ENCODE peak calls at places on chromosomes 2 and 18, in four cellular contexts. E is PC-3, Y is H7, C is HepG2. D is an unnamed sample.

GRCh38 chr2:184681642-184682321 is 83.5 kb downstream of the ZNF804A start:
- DNase-seq in E (no peak), Y (no peak), C (no peak), D (peak)

GRCh38 chr2:182057002-182057401 is 71.3 kb downstream of the PPP1R1C start:
- DNase-seq in E (no peak), Y (no peak), C (no peak), D (no peak)

GRCh38 chr2:174692256-174692830 is 71.9 kb downstream of the CHRNA1 start:
- DNase-seq in E (no peak), Y (no peak), C (no peak), D (no peak)

GRCh38 chr2:38610851-38611801 is 8.4 kb upstream of the HNRNPLL start:
- DNase-seq in E (peak), Y (no peak), C (peak), D (no peak)

GRCh38 chr18:3511980-3512379 is 62.0 kb downstream of the TGIF1 start:
- DNase-seq in E (peak), Y (no peak), C (no peak), D (no peak)

GRCh38 chr2:263774-264492 is at the start of gene SH3YL1:
- DNase-seq in E (peak), Y (peak), C (no peak), D (peak)

GRCh38 chr2:31511376-31511775 is 69.4 kb downstream of the SRD5A2 start:
- DNase-seq in E (no peak), Y (no peak), C (no peak), D (no peak)

GRCh38 chr2:112709703-112710102 is 11.1 kb upstream of the NT5DC4 start:
- DNase-seq in E (no peak), Y (no peak), C (no peak), D (no peak)

GRCh38 chr2:170696006-170696405 is 19.1 kb upstream of the SP5 start:
- DNase-seq in E (no peak), Y (no peak), C (no peak), D (peak)

GRCh38 chr2:88227446-88227845 is 57.3 kb downstream of the THNSL2 start:
- DNase-seq in E (no peak), Y (no peak), C (no peak), D (no peak)

GRCh38 chr2:127537644-127538043 is 2.2 kb downstream of the MYO7B start:
- DNase-seq in E (no peak), Y (no peak), C (no peak), D (no peak)

GRCh38 chr18:45186832-45187231 is 428.4 kb upstream of the SLC14A2 start:
- DNase-seq in E (no peak), Y (no peak), C (no peak), D (no peak)

GRCh38 chr2:118832071-118832790 is 15.2 kb downstream of the EN1 start:
- DNase-seq in E (no peak), Y (no peak), C (no peak), D (no peak)

GRCh38 chr2:226701052-226701451 is 98.6 kb downstream of the IRS1 start:
- DNase-seq in E (no peak), Y (no peak), C (no peak), D (no peak)

GRCh38 chr2:159605441-159606178 is 10.7 kb downstream of the BAZ2B start:
- DNase-seq in E (no peak), Y (no peak), C (no peak), D (no peak)

GRCh38 chr2:23127465-23127864 is 257.5 kb upstream of the KLHL29 start:
- DNase-seq in E (no peak), Y (no peak), C (peak), D (no peak)

GRCh38 chr2:40364143-40364903 is 87.6 kb downstream of the SLC8A1 start:
- DNase-seq in E (peak), Y (no peak), C (no peak), D (no peak)

GRCh38 chr18:32478818-32479217 is 8.1 kb upstream of the GAREM1 start:
- DNase-seq in E (no peak), Y (no peak), C (no peak), D (no peak)

GRCh38 chr2:146678516-146678915 is 1166.3 kb upstream of the ACVR2A start:
- DNase-seq in E (no peak), Y (no peak), C (no peak), D (no peak)

GRCh38 chr2:84969511-84970265 is 1.3 kb upstream of the KCMF1 start:
- DNase-seq in E (peak), Y (no peak), C (no peak), D (no peak)

GRCh38 chr2:167827352-167828097 is 419.9 kb downstream of the STK39 start:
- DNase-seq in E (no peak), Y (no peak), C (peak), D (no peak)

GRCh38 chr2:1894578-1894977 is 150.3 kb upstream of the PXDN start:
- DNase-seq in E (no peak), Y (no peak), C (no peak), D (no peak)

GRCh38 chr2:85307527-85307897 is 20.3 kb downstream of the TGOLN2 start:
- DNase-seq in E (no peak), Y (no peak), C (no peak), D (no peak)

GRCh38 chr2:235605999-235606715 is 112.3 kb downstream of the AGAP1 start:
- DNase-seq in E (no peak), Y (peak), C (no peak), D (no peak)
- H3K4me3 ChIP-seq in E (no peak), Y (no peak), C (no peak), D (no peak)

DNA sequence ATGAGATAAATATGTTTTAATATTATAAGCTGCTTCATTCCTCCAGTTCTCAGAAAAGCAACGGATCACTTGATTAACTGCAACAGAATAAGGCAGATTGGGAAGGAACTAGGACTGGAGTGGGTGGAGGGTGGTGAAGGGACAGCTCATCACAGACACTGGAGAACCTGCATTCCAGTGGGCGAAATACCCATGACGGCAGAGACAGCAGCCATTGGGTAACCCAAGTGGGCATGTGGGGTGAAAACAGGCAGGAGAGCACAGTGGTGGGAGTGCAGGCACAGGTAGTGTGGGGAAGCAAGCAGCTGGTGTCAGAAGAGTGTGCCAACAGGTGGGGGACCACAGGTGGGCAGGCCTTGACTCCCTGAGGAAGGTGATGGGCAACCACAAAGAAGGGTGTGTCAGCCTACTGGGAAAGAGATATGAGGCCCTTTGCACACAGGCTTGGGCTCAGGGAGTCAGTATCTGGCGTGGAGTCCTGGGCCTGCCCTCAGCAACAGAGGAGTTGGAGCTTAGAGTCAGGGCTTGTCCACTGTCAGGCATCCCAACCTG is 27.2 kb downstream of the DPYSL5 start:
- DNase-seq in E (no peak), Y (no peak), C (no peak), D (no peak)
- H3K4me3 ChIP-seq in E (no peak), Y (no peak), C (no peak), D (no peak)

GRCh38 chr2:62307469-62308389 is 111.8 kb downstream of the B3GNT2 start:
- DNase-seq in E (peak), Y (no peak), C (no peak), D (peak)

GRCh38 chr2:62309081-62309464 is 113.2 kb downstream of the B3GNT2 start:
- DNase-seq in E (no peak), Y (no peak), C (no peak), D (no peak)

GRCh38 chr2:62306751-62307468 is 111.0 kb downstream of the B3GNT2 start:
- DNase-seq in E (peak), Y (no peak), C (no peak), D (peak)

GRCh38 chr2:62305421-62306176 is 109.7 kb downstream of the B3GNT2 start:
- DNase-seq in E (no peak), Y (no peak), C (no peak), D (no peak)

DNA sequence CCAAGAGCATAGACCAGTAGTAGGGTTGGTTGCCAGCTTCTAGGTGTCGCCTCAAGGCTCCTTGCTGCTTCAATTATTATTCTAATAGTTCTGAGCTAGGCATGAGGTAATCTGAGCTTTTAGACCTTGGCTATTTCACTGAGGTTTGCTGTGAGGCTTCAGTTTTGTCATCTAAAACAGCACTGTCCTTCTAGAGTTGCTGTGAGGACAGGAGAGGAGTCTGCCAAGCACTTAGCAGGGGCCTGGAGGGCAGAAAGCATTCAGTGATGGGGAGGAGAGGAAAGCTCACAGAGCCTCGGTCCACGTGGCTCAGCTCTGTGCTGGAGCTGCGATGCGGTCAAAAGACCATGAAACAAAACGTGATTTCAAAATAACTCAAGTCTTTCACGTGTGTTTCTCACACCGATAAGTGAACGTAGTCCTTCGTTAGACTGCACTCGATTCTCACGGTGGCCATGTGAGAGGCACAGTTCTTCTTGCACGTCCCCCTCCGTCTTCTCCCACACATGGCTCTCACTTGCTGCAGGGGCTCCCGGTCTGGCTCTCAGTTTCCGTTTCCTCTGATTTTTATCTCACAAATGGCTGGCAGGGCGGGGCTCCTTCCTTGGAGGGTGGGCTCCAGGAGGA is 113.7 kb downstream of the B3GNT2 start:
- DNase-seq in E (no peak), Y (peak), C (no peak), D (no peak)
- H3K4me3 ChIP-seq in E (no peak), Y (no peak), C (no peak), D (no peak)

GRCh38 chr2:217729426-217730058 is 273.3 kb downstream of the TNS1 start:
- DNase-seq in E (no peak), Y (no peak), C (no peak), D (no peak)
- H3K4me3 ChIP-seq in E (no peak), Y (no peak), C (no peak), D (no peak)

GRCh38 chr18:11150271-11150615 is 874 bp upstream of the PIEZO2 start:
- DNase-seq in E (no peak), Y (peak), C (no peak), D (no peak)

GRCh38 chr18:11147962-11148654 is 1.3 kb downstream of the PIEZO2 start:
- DNase-seq in E (no peak), Y (peak), C (no peak), D (peak)

GRCh38 chr18:11147371-11147860 is 2.0 kb downstream of the PIEZO2 start:
- DNase-seq in E (no peak), Y (peak), C (no peak), D (no peak)

GRCh38 chr18:11149441-11150270 is at the start of gene PIEZO2:
- DNase-seq in E (no peak), Y (peak), C (peak), D (peak)

DNA sequence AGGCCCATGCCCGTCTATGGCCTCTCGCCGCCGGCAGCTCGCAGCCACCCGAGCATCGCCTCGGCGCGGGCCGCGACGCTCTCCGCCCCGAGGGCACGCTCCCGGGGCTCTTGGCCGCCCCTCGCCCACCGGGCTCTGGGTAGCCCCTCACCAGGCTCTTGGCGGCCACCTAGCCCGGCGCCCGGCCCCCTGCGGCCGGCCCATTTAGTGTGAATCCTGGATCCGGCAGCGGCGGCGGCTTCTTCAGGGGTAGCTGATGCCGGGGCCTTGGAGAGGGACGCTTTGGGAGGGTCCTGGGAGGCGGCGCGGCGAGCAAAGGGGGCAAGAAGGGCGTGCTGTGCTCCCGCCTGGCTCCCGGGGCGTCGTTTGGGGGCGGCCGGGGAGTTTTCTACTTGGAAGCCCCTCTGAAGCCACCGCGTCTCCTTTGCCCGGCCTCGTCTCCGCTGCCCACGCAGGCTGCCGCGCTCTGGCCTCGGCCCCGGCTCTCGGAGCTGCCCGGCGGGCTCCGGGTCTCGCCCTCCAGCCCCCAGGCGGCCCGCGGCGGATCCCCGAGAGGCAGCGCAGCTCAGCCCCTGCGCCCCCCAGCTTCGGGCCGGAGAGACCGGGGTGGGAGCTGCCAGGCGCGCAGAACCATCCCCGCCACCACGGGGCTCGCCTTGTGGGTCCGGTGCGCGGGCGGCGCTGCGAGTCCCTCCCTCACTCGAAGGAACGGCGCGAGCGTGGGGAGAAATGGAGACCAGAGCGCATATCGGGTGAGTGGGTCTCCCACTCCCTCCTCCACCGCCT is 521 bp downstream of the PIEZO2 start:
- DNase-seq in E (no peak), Y (peak), C (no peak), D (peak)
- H3K4me3 ChIP-seq in E (no peak), Y (peak), C (peak), D (peak)

GRCh38 chr18:28178720-28179119 is 1.8 kb upstream of the CDH2 start:
- DNase-seq in E (peak), Y (peak), C (no peak), D (no peak)
- H3K4me3 ChIP-seq in E (peak), Y (peak), C (peak), D (peak)

DNA sequence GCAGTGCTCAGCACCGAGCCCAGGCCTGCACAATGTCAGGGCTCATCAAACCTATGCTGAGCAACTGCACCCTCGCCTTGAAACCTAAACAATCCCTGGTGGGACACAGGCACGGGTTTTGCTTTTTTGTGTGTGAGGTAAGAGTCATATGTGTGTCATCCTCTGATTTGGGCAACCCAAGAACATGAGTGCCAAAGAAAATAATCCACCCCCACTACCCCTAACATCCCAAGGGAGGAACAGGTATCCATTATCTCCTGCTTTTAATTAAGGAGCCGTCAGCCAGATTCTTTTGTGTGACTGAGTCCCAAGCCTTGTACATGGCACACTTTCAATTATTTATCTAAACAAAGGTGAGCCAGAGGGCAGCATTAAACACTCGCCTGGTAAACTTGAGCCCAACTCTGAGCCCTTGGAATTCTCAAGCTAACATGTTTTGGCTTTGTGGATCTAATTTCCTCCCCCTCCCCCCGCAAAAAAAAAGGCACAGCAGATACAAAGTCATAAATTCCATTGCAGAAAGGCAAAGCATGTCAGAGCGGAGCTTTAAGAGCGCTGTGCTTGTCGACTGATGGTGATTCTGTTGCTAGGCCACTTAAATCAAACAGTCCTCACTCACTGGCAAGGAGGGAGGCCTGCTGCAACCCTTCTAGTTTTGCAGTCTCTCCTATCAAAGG is 143.3 kb upstream of the LMAN1 start:
- DNase-seq in E (peak), Y (no peak), C (no peak), D (no peak)
- H3K4me3 ChIP-seq in E (no peak), Y (no peak), C (no peak), D (no peak)

DNA sequence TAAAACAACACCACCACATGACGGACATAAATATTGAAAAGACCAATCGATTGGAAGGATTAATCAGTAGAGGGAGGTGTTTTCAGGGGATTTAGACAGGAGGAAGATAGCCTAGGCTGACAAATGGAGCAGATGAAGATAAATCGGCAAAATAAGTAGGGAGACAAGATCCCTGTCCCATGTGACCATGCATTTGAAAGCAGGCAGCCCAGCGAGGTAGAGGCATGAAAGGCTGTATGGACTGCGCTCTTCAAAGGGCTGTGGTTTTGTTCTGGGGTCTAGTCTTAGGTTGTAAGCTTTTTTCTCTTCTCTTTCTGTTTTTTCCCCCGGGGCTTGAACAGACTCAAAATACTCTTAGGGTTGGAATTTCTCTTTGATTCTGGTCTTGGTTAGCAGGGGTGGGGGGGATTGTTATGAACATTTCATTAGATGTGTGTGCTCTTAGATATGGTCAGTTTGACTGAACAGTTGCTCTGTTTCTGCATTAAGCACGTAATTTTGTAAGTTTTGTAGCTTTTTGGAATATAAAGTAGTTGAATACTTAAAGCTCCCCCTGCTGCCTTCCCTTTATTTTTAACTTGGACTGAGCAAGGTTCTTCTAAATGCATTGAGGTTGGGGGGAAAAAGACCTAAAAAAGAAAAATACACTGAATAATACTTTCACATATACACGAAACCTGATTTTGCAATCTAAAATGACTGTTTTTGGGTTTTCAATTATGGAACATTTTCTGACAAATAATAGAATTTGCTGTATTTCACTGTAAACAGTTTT is 32.2 kb downstream of the ZNF532 start:
- DNase-seq in E (no peak), Y (no peak), C (no peak), D (no peak)
- H3K4me3 ChIP-seq in E (no peak), Y (no peak), C (no peak), D (no peak)

D was measured in kidney.